ENCODE peak calls at places on chromosomes 3 and 15, in five cellular contexts. One of them, this sample, is unnamed.

GRCh38 chr3:86245360-86245759 is 745.6 kb downstream of the VGLL3 start:
- DNase-seq in GM23248: no peak
- DNase-seq in GM04504: no peak
- DNase-seq in natural killer cell: no peak
- DNase-seq in anterior cingulate cortex: no peak
- DNase-seq in this sample: no peak

GRCh38 chr3:12988728-12989454 is 84.3 kb downstream of the IQSEC1 start:
- DNase-seq in GM23248: no peak
- DNase-seq in anterior cingulate cortex: no peak
- DNase-seq in GM04504: no peak
- DNase-seq in natural killer cell: no peak
- DNase-seq in this sample: no peak

GRCh38 chr3:194607592-194608386 is 25.4 kb downstream of the TMEM44 start:
- DNase-seq in GM04504: no peak
- DNase-seq in anterior cingulate cortex: no peak
- DNase-seq in natural killer cell: no peak
- DNase-seq in GM23248: no peak
- DNase-seq in this sample: no peak

GRCh38 chr3:183149915-183150825 is 12.4 kb downstream of the LAMP3 start:
- DNase-seq in GM04504: no peak
- DNase-seq in natural killer cell: no peak
- DNase-seq in GM23248: peak
- DNase-seq in anterior cingulate cortex: no peak
- DNase-seq in this sample: no peak

GRCh38 chr3:191141728-191142127 is 57.3 kb upstream of the OSTN start:
- DNase-seq in anterior cingulate cortex: no peak
- DNase-seq in GM23248: peak
- DNase-seq in natural killer cell: no peak
- DNase-seq in GM04504: peak
- DNase-seq in this sample: no peak

GRCh38 chr3:96863129-96863740 is 48.8 kb downstream of the EPHA6 start:
- DNase-seq in GM23248: peak
- DNase-seq in GM04504: no peak
- DNase-seq in anterior cingulate cortex: no peak
- DNase-seq in natural killer cell: no peak
- DNase-seq in this sample: no peak

GRCh38 chr3:137035631-137036030 is 77.8 kb downstream of the IL20RB start:
- DNase-seq in natural killer cell: no peak
- DNase-seq in anterior cingulate cortex: no peak
- DNase-seq in GM04504: no peak
- DNase-seq in GM23248: peak
- DNase-seq in this sample: no peak

GRCh38 chr3:56375654-56376053 is 92.6 kb downstream of the ERC2 start:
- DNase-seq in GM23248: no peak
- DNase-seq in anterior cingulate cortex: no peak
- DNase-seq in natural killer cell: no peak
- DNase-seq in GM04504: no peak
- DNase-seq in this sample: no peak

GRCh38 chr3:181383760-181384159 is 328.0 kb upstream of the SOX2 start:
- DNase-seq in anterior cingulate cortex: no peak
- DNase-seq in natural killer cell: no peak
- DNase-seq in GM04504: no peak
- DNase-seq in GM23248: no peak
- DNase-seq in this sample: no peak

GRCh38 chr3:12963869-12964712 is 109.1 kb downstream of the IQSEC1 start:
- DNase-seq in GM04504: peak
- DNase-seq in GM23248: no peak
- DNase-seq in anterior cingulate cortex: no peak
- DNase-seq in natural killer cell: no peak
- DNase-seq in this sample: no peak

GRCh38 chr15:70522323-70522966 is 240.9 kb downstream of the UACA start:
- DNase-seq in GM04504: no peak
- DNase-seq in anterior cingulate cortex: no peak
- DNase-seq in GM23248: no peak
- DNase-seq in natural killer cell: no peak
- DNase-seq in this sample: peak

GRCh38 chr3:13108861-13109260 is 35.6 kb upstream of the IQSEC1 start:
- DNase-seq in GM04504: no peak
- DNase-seq in anterior cingulate cortex: no peak
- DNase-seq in GM23248: no peak
- DNase-seq in natural killer cell: no peak
- DNase-seq in this sample: no peak

GRCh38 chr3:50170689-50171088 is 15.6 kb downstream of the SEMA3F start:
- DNase-seq in anterior cingulate cortex: no peak
- DNase-seq in natural killer cell: no peak
- DNase-seq in GM23248: peak
- DNase-seq in GM04504: no peak
- DNase-seq in this sample: no peak

GRCh38 chr3:120796944-120797343 is 54.4 kb downstream of the GTF2E1 start:
- DNase-seq in GM23248: peak
- DNase-seq in GM04504: no peak
- DNase-seq in natural killer cell: no peak
- DNase-seq in anterior cingulate cortex: no peak
- DNase-seq in this sample: no peak

GRCh38 chr3:24506966-24507775 is 12.5 kb upstream of the THRB start:
- DNase-seq in natural killer cell: no peak
- DNase-seq in GM23248: peak
- DNase-seq in GM04504: no peak
- DNase-seq in anterior cingulate cortex: no peak
- DNase-seq in this sample: no peak

GRCh38 chr15:88345962-88346361 is 89.4 kb upstream of the NTRK3 start:
- DNase-seq in natural killer cell: no peak
- DNase-seq in GM23248: no peak
- DNase-seq in anterior cingulate cortex: no peak
- DNase-seq in GM04504: no peak
- DNase-seq in this sample: no peak

GRCh38 chr3:42025388-42026138 is 63.7 kb upstream of the ULK4 start:
- DNase-seq in anterior cingulate cortex: peak
- DNase-seq in GM04504: peak
- DNase-seq in GM23248: peak
- DNase-seq in natural killer cell: no peak
- DNase-seq in this sample: peak

GRCh38 chr3:52527732-52528595 is 5.7 kb downstream of the NT5DC2 start:
- DNase-seq in GM04504: no peak
- DNase-seq in GM23248: no peak
- DNase-seq in natural killer cell: no peak
- DNase-seq in anterior cingulate cortex: no peak
- DNase-seq in this sample: no peak

GRCh38 chr15:77672110-77672509 is 39.4 kb upstream of the LINGO1 start:
- DNase-seq in GM23248: no peak
- DNase-seq in natural killer cell: no peak
- DNase-seq in anterior cingulate cortex: no peak
- DNase-seq in GM04504: no peak
- DNase-seq in this sample: no peak

GRCh38 chr15:75727851-75728715 is 15.4 kb upstream of the CSPG4 start:
- DNase-seq in GM04504: no peak
- DNase-seq in anterior cingulate cortex: no peak
- DNase-seq in natural killer cell: peak
- DNase-seq in GM23248: peak
- DNase-seq in this sample: peak

GRCh38 chr3:111801697-111802655 is 57.1 kb upstream of the PHLDB2 start:
- DNase-seq in GM04504: peak
- DNase-seq in anterior cingulate cortex: no peak
- DNase-seq in GM23248: peak
- DNase-seq in natural killer cell: no peak
- DNase-seq in this sample: no peak

GRCh38 chr15:63979227-63979793 is 67.0 kb downstream of the DAPK2 start:
- DNase-seq in GM23248: peak
- DNase-seq in anterior cingulate cortex: no peak
- DNase-seq in GM04504: no peak
- DNase-seq in natural killer cell: no peak
- DNase-seq in this sample: no peak

GRCh38 chr3:16055606-16056209 is 118.8 kb upstream of the GALNT15 start:
- DNase-seq in GM04504: no peak
- DNase-seq in GM23248: peak
- DNase-seq in natural killer cell: no peak
- DNase-seq in anterior cingulate cortex: no peak
- DNase-seq in this sample: no peak